ENCODE peak calls at places on chromosome 11, in six cellular contexts. One of them, this sample, is unnamed.

GRCh38 chr11:61609970-61610347 is 29.1 kb upstream of the SYT7 start:
- DNase-seq in ovary: no peak
- DNase-seq in fibroblast of pulmonary artery: no peak
- DNase-seq in A549: no peak
- DNase-seq in bronchial epithelial cell: peak; percentile 51
- DNase-seq in B cell: no peak
- DNase-seq in this sample: no peak

GRCh38 chr11:70913715-70914231 is 338.6 kb downstream of the SHANK2 start:
- DNase-seq in fibroblast of pulmonary artery: no peak
- DNase-seq in ovary: no peak
- DNase-seq in A549: no peak
- DNase-seq in bronchial epithelial cell: no peak
- DNase-seq in B cell: no peak
- DNase-seq in this sample: no peak

GRCh38 chr11:101870510-101870909 is 44.3 kb upstream of the CEP126 start:
- DNase-seq in A549: peak; percentile 38
- DNase-seq in B cell: no peak
- DNase-seq in fibroblast of pulmonary artery: peak; percentile 77
- DNase-seq in ovary: no peak
- DNase-seq in bronchial epithelial cell: peak; percentile 90
- DNase-seq in this sample: peak; percentile 75

GRCh38 chr11:70383664-70384395 is 14.5 kb upstream of the CTTN start:
- DNase-seq in fibroblast of pulmonary artery: no peak
- DNase-seq in A549: no peak
- DNase-seq in ovary: no peak
- DNase-seq in bronchial epithelial cell: no peak
- DNase-seq in B cell: no peak
- DNase-seq in this sample: no peak

GRCh38 chr11:8095356-8095755 is 14.3 kb downstream of the TUB start:
- DNase-seq in bronchial epithelial cell: no peak
- DNase-seq in ovary: no peak
- DNase-seq in fibroblast of pulmonary artery: no peak
- DNase-seq in B cell: no peak
- DNase-seq in A549: no peak
- DNase-seq in this sample: no peak

GRCh38 chr11:30917859-30918478 is 331.8 kb upstream of the MPPED2 start:
- DNase-seq in fibroblast of pulmonary artery: peak; percentile 67
- DNase-seq in ovary: no peak
- DNase-seq in A549: peak; percentile 6
- DNase-seq in bronchial epithelial cell: peak; percentile 38
- DNase-seq in B cell: peak; percentile 14
- DNase-seq in this sample: peak; percentile 13

GRCh38 chr11:72668645-72669347 is 5.4 kb downstream of the PDE2A start:
- DNase-seq in bronchial epithelial cell: no peak
- DNase-seq in A549: no peak
- DNase-seq in ovary: no peak
- DNase-seq in B cell: no peak
- DNase-seq in fibroblast of pulmonary artery: no peak
- DNase-seq in this sample: no peak

GRCh38 chr11:70381872-70382842 is 16.2 kb upstream of the CTTN start:
- DNase-seq in ovary: no peak
- DNase-seq in fibroblast of pulmonary artery: peak; percentile 60
- DNase-seq in A549: peak; percentile 69
- DNase-seq in bronchial epithelial cell: no peak
- DNase-seq in B cell: no peak
- DNase-seq in this sample: no peak

GRCh38 chr11:110762596-110762995 is 50.4 kb upstream of the ARHGAP20 start:
- DNase-seq in ovary: no peak
- DNase-seq in A549: no peak
- DNase-seq in bronchial epithelial cell: no peak
- DNase-seq in B cell: no peak
- DNase-seq in fibroblast of pulmonary artery: no peak
- DNase-seq in this sample: no peak

GRCh38 chr11:11129118-11129517 is 223.9 kb downstream of the CSNK2A3 start:
- DNase-seq in bronchial epithelial cell: no peak
- DNase-seq in A549: no peak
- DNase-seq in fibroblast of pulmonary artery: no peak
- DNase-seq in B cell: no peak
- DNase-seq in ovary: no peak
- DNase-seq in this sample: no peak

GRCh38 chr11:16292167-16292859 is 64.0 kb downstream of the SOX6 start:
- DNase-seq in ovary: no peak
- DNase-seq in B cell: no peak
- DNase-seq in A549: no peak
- DNase-seq in fibroblast of pulmonary artery: no peak
- DNase-seq in bronchial epithelial cell: no peak
- DNase-seq in this sample: no peak

GRCh38 chr11:33691051-33691864 is 9.4 kb downstream of the C11orf91 start:
- DNase-seq in A549: peak; percentile 31
- DNase-seq in fibroblast of pulmonary artery: no peak
- DNase-seq in ovary: no peak
- DNase-seq in bronchial epithelial cell: peak; percentile 70
- DNase-seq in B cell: no peak
- DNase-seq in this sample: no peak

GRCh38 chr11:45853616-45854219 is 6.4 kb downstream of the CRY2 start:
- DNase-seq in A549: no peak
- DNase-seq in bronchial epithelial cell: no peak
- DNase-seq in fibroblast of pulmonary artery: no peak
- DNase-seq in ovary: no peak
- DNase-seq in B cell: no peak
- DNase-seq in this sample: no peak
- TF ChIP-seq CTCF in A549: no peak
- TF ChIP-seq CTCF in bronchial epithelial cell: no peak
- TF ChIP-seq CTCF in fibroblast of pulmonary artery: no peak
- TF ChIP-seq CTCF in ovary: no peak
- TF ChIP-seq CTCF in B cell: no peak
- TF ChIP-seq CTCF in this sample: no peak

GRCh38 chr11:43941257-43941879 is 1.1 kb upstream of the C11orf96 start:
- DNase-seq in A549: no peak
- DNase-seq in B cell: no peak
- DNase-seq in bronchial epithelial cell: no peak
- DNase-seq in fibroblast of pulmonary artery: peak; percentile 55
- DNase-seq in ovary: peak; percentile 35
- DNase-seq in this sample: no peak

GRCh38 chr11:43944761-43945311 is 2.4 kb downstream of the C11orf96 start:
- DNase-seq in B cell: peak; percentile 77
- DNase-seq in A549: peak; percentile 79
- DNase-seq in fibroblast of pulmonary artery: peak; percentile 64
- DNase-seq in bronchial epithelial cell: no peak
- DNase-seq in ovary: peak; percentile 90
- DNase-seq in this sample: peak; percentile 69

GRCh38 chr11:43942651-43943356 is 367 bp downstream of the C11orf96 start:
- DNase-seq in bronchial epithelial cell: no peak
- DNase-seq in A549: peak; percentile 28
- DNase-seq in B cell: peak; percentile 58
- DNase-seq in ovary: peak; percentile 65
- DNase-seq in fibroblast of pulmonary artery: peak; percentile 58
- DNase-seq in this sample: no peak

GRCh38 chr11:43943931-43944751 is 1.7 kb downstream of the C11orf96 start:
- DNase-seq in A549: peak; percentile 25
- DNase-seq in B cell: no peak
- DNase-seq in ovary: peak; percentile 72
- DNase-seq in bronchial epithelial cell: no peak
- DNase-seq in fibroblast of pulmonary artery: peak; percentile 40
- DNase-seq in this sample: peak; percentile 13

DNA sequence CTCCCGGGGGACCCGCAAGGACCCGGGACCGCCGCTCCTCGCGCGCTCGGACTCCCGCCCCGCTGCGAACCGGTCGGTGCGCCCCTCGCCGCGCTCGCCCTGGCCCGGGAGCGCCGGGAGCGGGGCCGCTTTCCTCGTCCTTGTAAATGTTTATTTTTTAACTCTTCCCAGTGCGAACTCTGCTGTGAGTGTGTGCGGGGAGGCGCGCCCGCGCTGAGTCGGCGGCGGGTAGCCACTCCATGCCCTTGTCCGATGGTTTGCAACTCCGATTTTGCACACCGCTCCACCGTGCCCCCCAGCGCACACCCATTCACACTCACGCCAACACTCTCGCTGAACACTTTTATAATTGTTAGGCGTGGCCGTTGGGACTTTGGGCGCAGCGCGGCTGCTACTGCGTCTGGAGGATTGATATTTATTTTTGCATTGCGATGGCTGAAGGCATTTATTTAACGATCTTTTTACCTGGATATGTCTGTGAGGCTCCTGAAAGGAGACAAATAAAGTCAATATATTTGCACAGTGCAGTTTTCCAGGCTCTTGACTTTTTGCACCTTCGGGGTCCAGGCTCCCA is 1.0 kb downstream of the C11orf96 start:
- DNase-seq in A549: no peak
- DNase-seq in ovary: peak; percentile 53
- DNase-seq in fibroblast of pulmonary artery: peak; percentile 36
- DNase-seq in B cell: peak; percentile 46
- DNase-seq in bronchial epithelial cell: no peak
- DNase-seq in this sample: no peak
- TF ChIP-seq CTCF in A549: no peak
- TF ChIP-seq CTCF in ovary: no peak
- TF ChIP-seq CTCF in fibroblast of pulmonary artery: no peak
- TF ChIP-seq CTCF in B cell: no peak
- TF ChIP-seq CTCF in bronchial epithelial cell: no peak
- TF ChIP-seq CTCF in this sample: no peak

GRCh38 chr11:117822031-117822521 is 2.5 kb downstream of the FXYD2 start:
- DNase-seq in B cell: peak; percentile 64
- DNase-seq in bronchial epithelial cell: no peak
- DNase-seq in A549: no peak
- DNase-seq in fibroblast of pulmonary artery: peak; percentile 17
- DNase-seq in ovary: no peak
- DNase-seq in this sample: no peak
- TF ChIP-seq CTCF in B cell: peak; percentile 76
- TF ChIP-seq CTCF in bronchial epithelial cell: peak; percentile 84
- TF ChIP-seq CTCF in A549: peak; percentile 35
- TF ChIP-seq CTCF in fibroblast of pulmonary artery: peak; percentile 61
- TF ChIP-seq CTCF in ovary: no peak
- TF ChIP-seq CTCF in this sample: peak; percentile 24

DNA sequence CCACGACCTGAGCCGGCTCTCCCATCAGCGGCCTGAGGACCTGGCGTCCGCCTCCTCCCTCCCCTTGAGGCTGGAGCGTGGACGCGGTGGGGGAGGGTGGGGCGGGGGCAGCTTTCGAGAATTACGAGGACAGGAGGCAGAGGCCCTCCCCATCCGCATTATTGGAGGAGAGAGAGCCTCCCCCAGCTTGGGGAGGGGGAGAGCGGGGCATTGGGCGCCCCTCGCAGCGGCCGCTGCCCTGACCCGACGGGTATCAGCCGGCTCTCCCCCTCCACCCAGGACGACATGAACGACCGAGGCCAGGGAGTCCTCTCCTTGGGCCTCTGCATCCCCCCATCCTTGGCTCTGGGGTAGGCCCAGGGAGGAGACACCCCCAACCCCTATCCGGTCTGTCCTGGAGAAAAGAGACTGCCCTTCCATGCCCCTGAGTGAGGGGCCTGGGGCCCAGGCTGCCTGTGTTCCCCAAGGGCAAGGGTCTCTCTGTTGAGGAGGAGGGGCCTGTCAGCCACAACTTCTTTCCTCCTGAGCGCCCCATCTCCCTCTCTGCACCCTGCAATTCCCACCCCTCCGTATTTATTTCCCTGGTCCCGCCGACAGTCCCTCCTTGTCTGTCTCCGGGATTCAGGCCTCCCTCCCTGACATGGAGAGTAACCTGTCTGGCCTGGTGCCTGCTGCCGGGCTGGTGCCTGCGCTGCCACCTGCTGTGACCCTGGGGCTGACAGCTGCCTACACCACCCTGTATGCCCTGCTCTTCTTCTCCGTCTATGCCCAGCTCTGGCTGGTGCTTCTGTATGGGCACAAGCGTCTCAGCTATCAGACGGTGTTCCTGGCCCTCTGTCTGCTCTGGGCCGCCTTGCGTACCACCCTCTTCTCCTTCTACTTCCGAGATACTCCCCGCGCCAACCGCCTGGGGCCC is 495 bp downstream of the GPR137 start:
- DNase-seq in bronchial epithelial cell: no peak
- DNase-seq in ovary: peak; percentile 42
- DNase-seq in A549: peak; percentile 65
- DNase-seq in B cell: peak; percentile 54
- DNase-seq in fibroblast of pulmonary artery: no peak
- DNase-seq in this sample: no peak
- TF ChIP-seq CTCF in bronchial epithelial cell: peak; percentile 54
- TF ChIP-seq CTCF in ovary: no peak
- TF ChIP-seq CTCF in A549: peak; percentile 6
- TF ChIP-seq CTCF in B cell: no peak
- TF ChIP-seq CTCF in fibroblast of pulmonary artery: peak; percentile 2
- TF ChIP-seq CTCF in this sample: no peak

DNA sequence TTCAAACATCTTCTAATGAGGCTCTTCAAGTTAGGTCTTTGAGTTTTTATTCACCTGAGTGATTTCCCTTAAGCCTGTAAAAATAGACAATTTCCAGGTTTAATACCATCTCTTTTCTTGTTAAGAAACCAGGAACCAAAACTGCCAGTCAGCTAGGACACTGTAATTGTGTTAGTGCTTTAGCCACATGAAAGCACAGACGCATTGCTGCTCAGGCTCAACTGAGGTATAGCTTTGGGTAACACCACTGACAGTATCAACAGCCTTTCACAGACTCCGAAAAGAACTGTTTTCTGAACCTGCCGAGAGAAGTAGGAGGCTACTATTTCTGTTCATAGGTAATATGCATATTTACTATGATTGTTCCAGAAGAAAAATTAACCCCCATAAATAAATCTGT is 768.7 kb downstream of the ETS1 start:
- DNase-seq in fibroblast of pulmonary artery: no peak
- DNase-seq in A549: no peak
- DNase-seq in ovary: no peak
- DNase-seq in bronchial epithelial cell: no peak
- DNase-seq in B cell: no peak
- DNase-seq in this sample: no peak
- TF ChIP-seq CTCF in fibroblast of pulmonary artery: no peak
- TF ChIP-seq CTCF in A549: no peak
- TF ChIP-seq CTCF in ovary: no peak
- TF ChIP-seq CTCF in bronchial epithelial cell: no peak
- TF ChIP-seq CTCF in B cell: no peak
- TF ChIP-seq CTCF in this sample: no peak